ENCODE peak calls at places on chromosomes 4 and X, in ten cellular contexts. One of them, this sample, is unnamed.

GRCh38 chrX:20432048-20432447 is 165.3 kb upstream of the RPS6KA3 start:
- DNase-seq in tibial nerve: no peak
- DNase-seq in tibial artery: no peak
- DNase-seq in A549: no peak
- DNase-seq in uterus: no peak
- DNase-seq in PC-3: peak; percentile 74
- DNase-seq in HCT116: no peak
- DNase-seq in astrocyte: peak; percentile 81
- DNase-seq in mammary epithelial cell: no peak
- DNase-seq in IMR-90: peak; percentile 59
- DNase-seq in this sample: no peak

GRCh38 chr4:182809417-182810102 is 107.6 kb downstream of the DCTD start:
- DNase-seq in tibial artery: no peak
- DNase-seq in A549: no peak
- DNase-seq in uterus: no peak
- DNase-seq in HCT116: peak; percentile 18
- DNase-seq in IMR-90: no peak
- DNase-seq in astrocyte: no peak
- DNase-seq in mammary epithelial cell: no peak
- DNase-seq in PC-3: peak; percentile 47
- DNase-seq in tibial nerve: no peak
- DNase-seq in this sample: peak; percentile 27

GRCh38 chrX:3244203-3244743 is 102.2 kb downstream of the MXRA5 start:
- DNase-seq in mammary epithelial cell: peak; percentile 19
- DNase-seq in tibial nerve: no peak
- DNase-seq in PC-3: no peak
- DNase-seq in astrocyte: peak; percentile 93
- DNase-seq in A549: no peak
- DNase-seq in uterus: no peak
- DNase-seq in tibial artery: no peak
- DNase-seq in HCT116: no peak
- DNase-seq in IMR-90: peak; percentile 91
- DNase-seq in this sample: peak; percentile 3

GRCh38 chr4:79585834-79586233 is 177.8 kb upstream of the GK2 start:
- DNase-seq in astrocyte: no peak
- DNase-seq in tibial artery: no peak
- DNase-seq in PC-3: no peak
- DNase-seq in uterus: no peak
- DNase-seq in IMR-90: no peak
- DNase-seq in A549: no peak
- DNase-seq in tibial nerve: no peak
- DNase-seq in HCT116: no peak
- DNase-seq in mammary epithelial cell: no peak
- DNase-seq in this sample: no peak

GRCh38 chr4:37998225-37998624 is 38.0 kb downstream of the PTTG2 start:
- DNase-seq in mammary epithelial cell: no peak
- DNase-seq in HCT116: no peak
- DNase-seq in tibial nerve: no peak
- DNase-seq in astrocyte: no peak
- DNase-seq in tibial artery: no peak
- DNase-seq in A549: no peak
- DNase-seq in PC-3: no peak
- DNase-seq in IMR-90: no peak
- DNase-seq in uterus: no peak
- DNase-seq in this sample: no peak

GRCh38 chr4:40281099-40281498 is 54.0 kb upstream of the CHRNA9 start:
- DNase-seq in A549: no peak
- DNase-seq in uterus: no peak
- DNase-seq in IMR-90: no peak
- DNase-seq in astrocyte: no peak
- DNase-seq in mammary epithelial cell: no peak
- DNase-seq in tibial nerve: no peak
- DNase-seq in tibial artery: no peak
- DNase-seq in HCT116: no peak
- DNase-seq in PC-3: no peak
- DNase-seq in this sample: no peak

GRCh38 chr4:155616112-155616511 is 50.5 kb upstream of the GUCY1A1 start:
- DNase-seq in mammary epithelial cell: no peak
- DNase-seq in IMR-90: peak; percentile 20
- DNase-seq in tibial nerve: no peak
- DNase-seq in uterus: no peak
- DNase-seq in HCT116: no peak
- DNase-seq in astrocyte: no peak
- DNase-seq in A549: no peak
- DNase-seq in PC-3: no peak
- DNase-seq in tibial artery: no peak
- DNase-seq in this sample: no peak

GRCh38 chr4:98491862-98492554 is 166.4 kb downstream of the TSPAN5 start:
- DNase-seq in IMR-90: no peak
- DNase-seq in mammary epithelial cell: peak; percentile 29
- DNase-seq in astrocyte: peak; percentile 92
- DNase-seq in tibial nerve: no peak
- DNase-seq in uterus: no peak
- DNase-seq in A549: no peak
- DNase-seq in tibial artery: no peak
- DNase-seq in HCT116: no peak
- DNase-seq in PC-3: no peak
- DNase-seq in this sample: no peak

GRCh38 chr4:87409420-87409939 is 12.9 kb upstream of the NUDT9 start:
- DNase-seq in PC-3: no peak
- DNase-seq in uterus: no peak
- DNase-seq in tibial artery: no peak
- DNase-seq in HCT116: no peak
- DNase-seq in astrocyte: no peak
- DNase-seq in tibial nerve: no peak
- DNase-seq in mammary epithelial cell: no peak
- DNase-seq in IMR-90: no peak
- DNase-seq in A549: no peak
- DNase-seq in this sample: no peak

GRCh38 chrX:106898462-106898861 is 4.7 kb downstream of the RIPPLY1 start:
- DNase-seq in HCT116: no peak
- DNase-seq in IMR-90: peak; percentile 53
- DNase-seq in A549: peak; percentile 42
- DNase-seq in PC-3: peak; percentile 79
- DNase-seq in tibial nerve: no peak
- DNase-seq in tibial artery: no peak
- DNase-seq in mammary epithelial cell: peak; percentile 47
- DNase-seq in uterus: no peak
- DNase-seq in astrocyte: peak; percentile 23
- DNase-seq in this sample: peak; percentile 20

GRCh38 chrX:56812515-56813105 is 83.6 kb downstream of the NBDY start:
- DNase-seq in tibial artery: no peak
- DNase-seq in IMR-90: no peak
- DNase-seq in astrocyte: no peak
- DNase-seq in mammary epithelial cell: no peak
- DNase-seq in uterus: no peak
- DNase-seq in PC-3: no peak
- DNase-seq in A549: no peak
- DNase-seq in tibial nerve: no peak
- DNase-seq in HCT116: no peak
- DNase-seq in this sample: no peak

GRCh38 chr4:136927172-136927571 is 605.1 kb downstream of the PCDH18 start:
- DNase-seq in mammary epithelial cell: peak; percentile 14
- DNase-seq in A549: no peak
- DNase-seq in tibial artery: no peak
- DNase-seq in IMR-90: peak; percentile 12
- DNase-seq in tibial nerve: no peak
- DNase-seq in uterus: no peak
- DNase-seq in HCT116: peak; percentile 37
- DNase-seq in PC-3: peak; percentile 62
- DNase-seq in astrocyte: peak; percentile 93
- DNase-seq in this sample: peak; percentile 13

GRCh38 chr4:125392683-125393082 is 77.9 kb downstream of the FAT4 start:
- DNase-seq in PC-3: no peak
- DNase-seq in tibial nerve: no peak
- DNase-seq in tibial artery: no peak
- DNase-seq in IMR-90: no peak
- DNase-seq in astrocyte: no peak
- DNase-seq in mammary epithelial cell: no peak
- DNase-seq in uterus: no peak
- DNase-seq in HCT116: no peak
- DNase-seq in A549: no peak
- DNase-seq in this sample: no peak

GRCh38 chr4:116183241-116183640 is 902.1 kb downstream of the TRAM1L1 start:
- DNase-seq in IMR-90: no peak
- DNase-seq in uterus: no peak
- DNase-seq in astrocyte: no peak
- DNase-seq in A549: no peak
- DNase-seq in tibial artery: no peak
- DNase-seq in mammary epithelial cell: no peak
- DNase-seq in HCT116: no peak
- DNase-seq in tibial nerve: no peak
- DNase-seq in PC-3: no peak
- DNase-seq in this sample: no peak

GRCh38 chr4:116180056-116180690 is 905.2 kb downstream of the TRAM1L1 start:
- DNase-seq in IMR-90: no peak
- DNase-seq in tibial artery: no peak
- DNase-seq in PC-3: peak; percentile 24
- DNase-seq in HCT116: peak; percentile 10
- DNase-seq in uterus: no peak
- DNase-seq in tibial nerve: no peak
- DNase-seq in A549: peak; percentile 0
- DNase-seq in mammary epithelial cell: peak; percentile 4
- DNase-seq in astrocyte: no peak
- DNase-seq in this sample: peak; percentile 14
- TF ChIP-seq CTCF in IMR-90: no peak
- TF ChIP-seq CTCF in tibial artery: no peak
- TF ChIP-seq CTCF in PC-3: peak; percentile 68
- TF ChIP-seq CTCF in HCT116: peak; percentile 46
- TF ChIP-seq CTCF in uterus: no peak
- TF ChIP-seq CTCF in tibial nerve: peak; percentile 12
- TF ChIP-seq CTCF in A549: peak; percentile 44
- TF ChIP-seq CTCF in mammary epithelial cell: peak; percentile 37
- TF ChIP-seq CTCF in astrocyte: peak; percentile 40
- TF ChIP-seq CTCF in this sample: peak; percentile 52

GRCh38 chrX:118271770-118272169 is 74.1 kb upstream of the WDR44 start:
- DNase-seq in PC-3: no peak
- DNase-seq in tibial nerve: no peak
- DNase-seq in A549: no peak
- DNase-seq in uterus: no peak
- DNase-seq in astrocyte: peak; percentile 1
- DNase-seq in tibial artery: no peak
- DNase-seq in IMR-90: peak; percentile 35
- DNase-seq in HCT116: no peak
- DNase-seq in mammary epithelial cell: no peak
- DNase-seq in this sample: no peak
- H3K27ac ChIP-seq in PC-3: no peak overlapping the region
- H3K27ac ChIP-seq in tibial nerve: no peak overlapping the region
- H3K27ac ChIP-seq in A549: no peak overlapping the region
- H3K27ac ChIP-seq in uterus: no peak overlapping the region
- H3K27ac ChIP-seq in astrocyte: no peak overlapping the region
- H3K27ac ChIP-seq in tibial artery: no peak overlapping the region
- H3K27ac ChIP-seq in IMR-90: no peak overlapping the region
- H3K27ac ChIP-seq in HCT116: no peak overlapping the region
- H3K27ac ChIP-seq in mammary epithelial cell: no peak overlapping the region
- H3K27ac ChIP-seq in this sample: no peak overlapping the region

DNA sequence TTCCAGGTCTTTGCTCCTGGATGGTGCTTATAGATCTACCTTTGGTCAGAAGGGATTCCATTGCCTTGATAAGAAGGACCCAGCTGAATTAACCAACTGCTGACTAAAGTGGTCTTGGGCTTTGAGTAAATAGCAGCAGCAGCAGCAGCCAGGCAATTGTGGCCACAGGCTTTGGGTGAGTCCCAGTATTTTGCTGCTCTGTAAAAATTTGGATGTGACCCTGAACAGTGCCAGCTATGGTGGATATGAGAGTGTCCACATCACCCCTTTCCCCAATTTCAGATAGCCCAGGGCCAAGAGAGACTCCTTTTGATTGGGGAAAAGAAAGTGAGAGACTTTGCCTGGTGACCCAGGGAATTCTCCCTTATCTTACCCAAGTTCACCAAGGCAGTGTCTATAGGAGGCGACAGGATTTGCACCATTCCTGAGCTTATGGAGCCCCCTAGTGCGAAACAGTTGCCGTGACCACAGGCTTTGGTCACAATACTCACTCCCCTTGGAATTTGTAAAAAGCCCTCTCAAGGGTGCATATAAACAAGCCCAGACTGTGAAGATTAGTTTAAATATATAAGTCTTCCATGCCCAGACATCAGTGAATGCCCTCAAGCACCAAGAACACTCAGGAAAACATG is 518.0 kb downstream of the TMA16 start:
- DNase-seq in IMR-90: no peak
- DNase-seq in mammary epithelial cell: peak; percentile 16
- DNase-seq in astrocyte: peak; percentile 20
- DNase-seq in tibial artery: no peak
- DNase-seq in PC-3: peak; percentile 58
- DNase-seq in A549: no peak
- DNase-seq in tibial nerve: no peak
- DNase-seq in HCT116: peak; percentile 29
- DNase-seq in uterus: no peak
- DNase-seq in this sample: peak; percentile 27
- TF ChIP-seq CTCF in IMR-90: peak; percentile 14
- TF ChIP-seq CTCF in mammary epithelial cell: peak; percentile 50
- TF ChIP-seq CTCF in astrocyte: peak; percentile 54
- TF ChIP-seq CTCF in tibial artery: no peak
- TF ChIP-seq CTCF in PC-3: peak; percentile 71
- TF ChIP-seq CTCF in A549: no peak
- TF ChIP-seq CTCF in tibial nerve: no peak
- TF ChIP-seq CTCF in HCT116: peak; percentile 69
- TF ChIP-seq CTCF in uterus: no peak
- TF ChIP-seq CTCF in this sample: peak; percentile 43

GRCh38 chrX:37745354-37745753 is 34.5 kb upstream of the CYBB start:
- DNase-seq in PC-3: peak; percentile 84
- DNase-seq in tibial nerve: peak; percentile 41
- DNase-seq in A549: peak; percentile 33
- DNase-seq in mammary epithelial cell: peak; percentile 51
- DNase-seq in astrocyte: peak; percentile 32
- DNase-seq in HCT116: peak; percentile 18
- DNase-seq in uterus: peak; percentile 59
- DNase-seq in IMR-90: peak; percentile 61
- DNase-seq in tibial artery: peak; percentile 56
- DNase-seq in this sample: peak; percentile 46

GRCh38 chrX:37746951-37747350 is 32.9 kb upstream of the CYBB start:
- DNase-seq in A549: no peak
- DNase-seq in PC-3: no peak
- DNase-seq in HCT116: no peak
- DNase-seq in astrocyte: peak; percentile 8
- DNase-seq in tibial nerve: no peak
- DNase-seq in IMR-90: no peak
- DNase-seq in tibial artery: no peak
- DNase-seq in mammary epithelial cell: no peak
- DNase-seq in uterus: no peak
- DNase-seq in this sample: no peak

GRCh38 chrX:37746268-37746931 is 33.5 kb upstream of the CYBB start:
- DNase-seq in mammary epithelial cell: peak; percentile 41
- DNase-seq in tibial nerve: no peak
- DNase-seq in tibial artery: no peak
- DNase-seq in A549: no peak
- DNase-seq in astrocyte: no peak
- DNase-seq in IMR-90: no peak
- DNase-seq in uterus: no peak
- DNase-seq in PC-3: peak; percentile 64
- DNase-seq in HCT116: no peak
- DNase-seq in this sample: no peak

DNA sequence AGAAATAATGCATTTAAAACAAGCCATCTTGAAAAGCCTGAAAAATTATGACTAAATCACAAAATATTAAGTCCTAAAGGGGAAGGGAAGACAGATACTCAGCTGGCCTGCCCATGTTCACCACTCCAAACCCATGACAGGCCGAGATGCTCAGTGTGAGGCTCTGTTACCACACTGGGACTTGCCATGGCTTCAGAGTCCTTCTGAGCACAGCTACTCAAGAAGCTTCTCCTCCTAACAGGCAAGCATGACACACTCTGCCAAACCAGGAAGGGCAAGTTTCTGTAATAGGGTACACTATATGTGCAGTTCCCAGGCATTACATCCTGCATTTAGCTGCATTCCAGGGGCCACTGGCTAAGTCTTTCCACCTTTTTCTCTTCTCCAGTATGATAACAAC is 34.0 kb upstream of the CYBB start:
- DNase-seq in uterus: no peak
- DNase-seq in tibial artery: no peak
- DNase-seq in mammary epithelial cell: no peak
- DNase-seq in PC-3: no peak
- DNase-seq in tibial nerve: no peak
- DNase-seq in A549: no peak
- DNase-seq in HCT116: no peak
- DNase-seq in IMR-90: no peak
- DNase-seq in astrocyte: no peak
- DNase-seq in this sample: no peak
- H3K27ac ChIP-seq in uterus: no peak overlapping the region
- H3K27ac ChIP-seq in tibial artery: no peak overlapping the region
- H3K27ac ChIP-seq in mammary epithelial cell: no peak overlapping the region
- H3K27ac ChIP-seq in PC-3: no peak overlapping the region
- H3K27ac ChIP-seq in tibial nerve: no peak overlapping the region
- H3K27ac ChIP-seq in A549: no peak overlapping the region
- H3K27ac ChIP-seq in HCT116: no peak overlapping the region
- H3K27ac ChIP-seq in IMR-90: no peak overlapping the region
- H3K27ac ChIP-seq in astrocyte: no peak overlapping the region
- H3K27ac ChIP-seq in this sample: no peak overlapping the region

This sample was measured in RWPE1.